ENCODE peak calls at places on chromosome 11, in four cellular contexts. U is Peyer's patch, M is adrenal gland, R is Caco-2. A is an unnamed sample.

GRCh38 chr11:88352139-88352538 is 14.6 kb upstream of the CTSC start:
- DNase-seq in U (no peak), M (no peak), R (no peak), A (no peak)

GRCh38 chr11:72524711-72525110 is 90.4 kb upstream of the CLPB start:
- DNase-seq in U (no peak), M (peak; percentile 45), R (no peak), A (no peak)

GRCh38 chr11:91639359-91639758 is 585.3 kb upstream of the FAT3 start:
- DNase-seq in U (no peak), M (no peak), R (no peak), A (no peak)

GRCh38 chr11:114302663-114303062 is 6.5 kb downstream of the NNMT start:
- DNase-seq in U (no peak), M (no peak), R (no peak), A (no peak)

GRCh38 chr11:12516387-12517110 is 139.2 kb downstream of the PARVA start:
- DNase-seq in U (no peak), M (no peak), R (peak; percentile 57), A (no peak)

GRCh38 chr11:46947399-46948077 is 11.0 kb downstream of the CSTPP1 start:
- DNase-seq in U (no peak), M (no peak), R (peak; percentile 3), A (no peak)

GRCh38 chr11:81596709-81597108 is 1137.0 kb downstream of the FAM181B start:
- DNase-seq in U (no peak), M (no peak), R (no peak), A (no peak)

GRCh38 chr11:74721479-74721835 is 9.8 kb downstream of the CHRDL2 start:
- DNase-seq in U (no peak), M (no peak), R (no peak), A (no peak)

GRCh38 chr11:64355078-64355940 is 3.7 kb upstream of the RPS6KA4 start:
- DNase-seq in U (peak; percentile 54), M (peak; percentile 89), R (peak; percentile 89), A (peak; percentile 91)

GRCh38 chr11:32931605-32932004 is 39.0 kb downstream of the QSER1 start:
- DNase-seq in U (no peak), M (no peak), R (no peak), A (no peak)

GRCh38 chr11:77372736-77373135 is 71.2 kb upstream of the GDPD4 start:
- DNase-seq in U (no peak), M (no peak), R (no peak), A (no peak)

GRCh38 chr11:47348859-47349258 is 3.6 kb downstream of the MYBPC3 start:
- DNase-seq in U (no peak), M (peak; percentile 39), R (peak; percentile 55), A (no peak)

GRCh38 chr11:78290293-78291176 is 101.8 kb downstream of the USP35 start:
- DNase-seq in U (no peak), M (peak; percentile 36), R (peak; percentile 78), A (no peak)

GRCh38 chr11:114813216-114813615 is 134.9 kb downstream of the NXPE2 start:
- DNase-seq in U (no peak), M (no peak), R (no peak), A (no peak)

GRCh38 chr11:41309111-41309522 is 150.3 kb downstream of the LRRC4C start:
- DNase-seq in U (no peak), M (no peak), R (no peak), A (no peak)

GRCh38 chr11:118640332-118641154 is 33.1 kb downstream of the PHLDB1 start:
- DNase-seq in U (no peak), M (no peak), R (peak; percentile 47), A (no peak)

GRCh38 chr11:27553186-27553585 is 46.6 kb upstream of the LIN7C start:
- DNase-seq in U (no peak), M (no peak), R (no peak), A (no peak)

GRCh38 chr11:20021212-20021611 is 139.1 kb downstream of the DBX1 start:
- DNase-seq in U (no peak), M (no peak), R (no peak), A (no peak)

GRCh38 chr11:9187616-9188015 is 77.5 kb downstream of the DENND5A start:
- DNase-seq in U (no peak), M (no peak), R (no peak), A (no peak)

DNA sequence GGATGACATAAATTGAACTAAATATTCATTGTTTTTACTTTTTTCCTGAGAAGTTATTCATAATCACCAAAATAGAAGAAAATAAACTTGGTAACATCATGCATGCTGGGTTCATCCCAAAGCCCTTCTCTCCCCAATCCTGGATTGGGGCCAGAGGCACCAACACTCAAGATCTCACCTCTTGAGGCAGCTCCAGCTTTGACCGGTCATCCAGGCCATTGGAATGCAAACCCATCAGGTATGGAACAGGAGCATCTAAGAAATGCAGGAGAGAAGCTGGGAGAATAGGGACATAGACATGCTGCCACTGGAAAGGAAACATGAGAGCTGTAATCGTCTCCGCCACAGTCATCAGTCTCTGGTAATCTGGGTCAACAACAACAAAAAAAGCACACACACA is 71.8 kb downstream of the DENND5A start:
- DNase-seq in U (no peak), M (no peak), R (no peak), A (no peak)
- H3K36me3 ChIP-seq in U (no peaks in the 10 kb centered on the region), M (no peaks in the 10 kb centered on the region), R (peaks cover 3% of the 10 kb centered on the region), A (no peaks in the 10 kb centered on the region)

GRCh38 chr11:122159173-122159701 is 43.2 kb upstream of the BLID start:
- DNase-seq in U (no peak), M (no peak), R (no peak), A (no peak)

GRCh38 chr11:122155765-122156527 is 39.9 kb upstream of the BLID start:
- DNase-seq in U (no peak), M (no peak), R (no peak), A (no peak)

GRCh38 chr11:122155001-122155400 is 39.0 kb upstream of the BLID start:
- DNase-seq in U (no peak), M (no peak), R (no peak), A (no peak)

GRCh38 chr11:122159861-122160260 is 43.8 kb upstream of the BLID start:
- DNase-seq in U (no peak), M (no peak), R (no peak), A (no peak)

DNA sequence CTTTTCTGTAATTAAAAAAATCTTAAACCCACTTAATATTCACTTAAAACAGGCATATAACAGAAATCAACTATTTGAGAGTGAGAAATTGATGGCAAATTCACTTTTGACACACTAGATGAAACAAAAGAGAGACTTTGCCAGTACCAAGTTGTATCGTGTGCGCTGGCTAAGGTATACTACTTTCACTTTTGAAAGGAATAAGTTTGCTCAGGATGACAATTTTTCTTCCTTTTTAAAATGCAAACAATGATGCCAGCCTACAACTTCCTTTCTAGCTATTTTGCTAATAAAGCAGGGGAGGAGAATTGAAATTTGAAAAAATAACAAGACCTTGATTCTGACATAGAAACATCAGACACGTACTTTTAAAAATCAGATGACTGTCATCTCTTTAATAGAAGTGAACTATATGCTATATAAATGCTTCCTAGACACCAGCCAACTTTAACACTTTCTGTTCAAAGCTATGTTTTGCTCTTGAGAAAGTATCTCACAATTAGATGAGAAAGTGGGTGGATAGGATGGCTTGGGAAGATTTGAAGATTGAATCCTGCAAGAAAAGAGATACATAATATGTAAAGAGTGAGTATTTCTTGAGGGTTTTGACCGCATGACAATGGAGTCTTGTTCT is 41.6 kb upstream of the BLID start:
- DNase-seq in U (no peak), M (no peak), R (no peak), A (peak; percentile 7)
- H3K36me3 ChIP-seq in U (no peaks in the 10 kb centered on the region), M (no peaks in the 10 kb centered on the region), R (no peaks in the 10 kb centered on the region), A (no peaks in the 10 kb centered on the region)

GRCh38 chr11:3685923-3686322 is 14.7 kb upstream of the CHRNA10 start:
- DNase-seq in U (no peak), M (no peak), R (no peak), A (no peak)
- H3K36me3 ChIP-seq in U (peaks cover 96% of the 10 kb centered on the region), M (no peaks in the 10 kb centered on the region), R (peaks cover 5% of the 10 kb centered on the region), A (peaks cover 31% of the 10 kb centered on the region)

GRCh38 chr11:68911731-68912130 is 8.0 kb downstream of the IGHMBP2 start:
- DNase-seq in U (no peak), M (no peak), R (no peak), A (no peak)
- H3K36me3 ChIP-seq in U (peaks cover 96% of the 10 kb centered on the region), M (no peaks in the 10 kb centered on the region), R (peaks cover 11% of the 10 kb centered on the region), A (peaks cover 8% of the 10 kb centered on the region)

DNA sequence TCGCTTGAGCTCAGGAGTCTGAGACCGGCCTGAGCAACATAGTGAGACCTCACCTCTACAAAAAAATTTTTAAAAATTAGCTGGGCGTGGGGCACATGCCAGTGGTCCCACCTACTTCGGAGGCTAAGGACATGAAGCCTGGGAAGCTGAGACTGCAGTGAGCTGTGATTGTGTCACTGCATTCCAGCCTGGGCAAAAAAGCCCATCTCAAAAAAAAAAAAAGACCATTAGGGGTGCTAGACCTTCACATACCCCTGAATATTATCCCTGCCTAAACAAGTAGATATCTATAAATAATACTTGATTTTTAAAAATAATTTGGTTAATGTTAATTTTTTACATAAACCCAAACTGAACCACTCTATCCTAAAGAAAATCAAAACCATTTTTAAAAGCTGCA is 24.2 kb downstream of the NUP98 start:
- DNase-seq in U (no peak), M (no peak), R (no peak), A (no peak)
- H3K36me3 ChIP-seq in U (peaks cover 97% of the 10 kb centered on the region), M (no peaks in the 10 kb centered on the region), R (peaks cover 1% of the 10 kb centered on the region), A (peaks cover 9% of the 10 kb centered on the region)

GRCh38 chr11:93761910-93762309 is 20.4 kb downstream of the C11orf54 start:
- DNase-seq in U (no peak), M (no peak), R (no peak), A (no peak)
- H3K36me3 ChIP-seq in U (peaks cover 77% of the 10 kb centered on the region), M (no peaks in the 10 kb centered on the region), R (peaks cover 13% of the 10 kb centered on the region), A (peaks cover 16% of the 10 kb centered on the region)

GRCh38 chr11:882593-882992 is 28.0 kb downstream of the CHID1 start:
- DNase-seq in U (no peak), M (no peak), R (no peak), A (no peak)
- H3K36me3 ChIP-seq in U (no peaks in the 10 kb centered on the region), M (no peaks in the 10 kb centered on the region), R (peaks cover 3% of the 10 kb centered on the region), A (no peaks in the 10 kb centered on the region)

GRCh38 chr11:121567988-121568387 is 115.2 kb upstream of the SORL1-AS1 start:
- DNase-seq in U (no peak), M (no peak), R (no peak), A (no peak)

GRCh38 chr11:121570453-121570852 is 117.7 kb upstream of the SORL1-AS1 start:
- DNase-seq in U (no peak), M (no peak), R (no peak), A (no peak)

GRCh38 chr11:121572581-121573059 is 119.9 kb upstream of the SORL1-AS1 start:
- DNase-seq in U (no peak), M (no peak), R (no peak), A (no peak)

GRCh38 chr11:121575250-121575962 is 122.6 kb upstream of the SORL1-AS1 start:
- DNase-seq in U (peak; percentile 32), M (peak; percentile 80), R (no peak), A (no peak)

DNA sequence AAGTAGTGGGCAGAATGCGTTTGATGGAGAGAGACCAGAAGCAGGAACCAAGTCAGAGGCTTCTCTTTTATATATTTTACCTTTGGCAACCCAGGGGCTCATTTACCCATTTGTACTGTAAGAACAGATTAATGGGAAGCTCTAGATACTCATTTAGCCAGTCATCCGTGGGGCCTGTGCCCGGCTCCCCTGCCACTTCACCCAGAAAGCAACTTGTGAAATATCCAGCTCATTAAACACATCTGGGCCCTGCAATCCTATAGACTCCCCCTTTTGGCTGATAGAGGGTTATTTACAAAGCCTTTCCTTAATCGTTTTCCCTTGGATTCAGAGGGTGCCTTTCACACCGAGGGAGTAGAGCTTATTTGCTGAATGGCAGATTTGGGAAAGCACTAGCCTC is 118.7 kb upstream of the SORL1-AS1 start:
- DNase-seq in U (no peak), M (no peak), R (no peak), A (no peak)
- H3K36me3 ChIP-seq in U (peaks cover 77% of the 10 kb centered on the region), M (no peaks in the 10 kb centered on the region), R (peaks cover 5% of the 10 kb centered on the region), A (no peaks in the 10 kb centered on the region)